ENCODE peak calls at places on chromosomes 16 and 17, in nine cellular contexts. One of them, this sample, is unnamed.

GRCh38 chr17:44307387-44308186 is 814 bp upstream of the RUNDC3A start:
- DNase-seq in endothelial cell of umbilical vein: no peak
- DNase-seq in colonic mucosa: no peak
- DNase-seq in neural progenitor cell: peak; percentile 91
- DNase-seq in heart left ventricle: no peak
- DNase-seq in aorta: no peak
- DNase-seq in suprapubic skin: no peak
- DNase-seq in tibial artery: no peak
- DNase-seq in CD8-positive, alpha-beta memory T cell: no peak
- DNase-seq in this sample: peak; percentile 90

GRCh38 chr17:71634376-71634775 is 486.4 kb upstream of the SOX9 start:
- DNase-seq in endothelial cell of umbilical vein: no peak
- DNase-seq in colonic mucosa: no peak
- DNase-seq in neural progenitor cell: no peak
- DNase-seq in heart left ventricle: no peak
- DNase-seq in aorta: no peak
- DNase-seq in suprapubic skin: no peak
- DNase-seq in tibial artery: no peak
- DNase-seq in CD8-positive, alpha-beta memory T cell: no peak
- DNase-seq in this sample: no peak

GRCh38 chr17:15293558-15293957 is 28.4 kb upstream of the PMP22 start:
- DNase-seq in endothelial cell of umbilical vein: no peak
- DNase-seq in colonic mucosa: no peak
- DNase-seq in neural progenitor cell: no peak
- DNase-seq in heart left ventricle: no peak
- DNase-seq in aorta: no peak
- DNase-seq in suprapubic skin: no peak
- DNase-seq in tibial artery: no peak
- DNase-seq in CD8-positive, alpha-beta memory T cell: no peak
- DNase-seq in this sample: no peak

GRCh38 chr16:88936008-88936912 is 40.7 kb downstream of the CBFA2T3 start:
- DNase-seq in endothelial cell of umbilical vein: no peak
- DNase-seq in colonic mucosa: peak; percentile 75
- DNase-seq in neural progenitor cell: no peak
- DNase-seq in heart left ventricle: peak; percentile 55
- DNase-seq in aorta: peak; percentile 82
- DNase-seq in suprapubic skin: no peak
- DNase-seq in tibial artery: peak; percentile 62
- DNase-seq in CD8-positive, alpha-beta memory T cell: no peak
- DNase-seq in this sample: no peak

GRCh38 chr16:56518435-56518834 is 1.4 kb downstream of the BBS2 start:
- DNase-seq in endothelial cell of umbilical vein: no peak
- DNase-seq in colonic mucosa: no peak
- DNase-seq in neural progenitor cell: no peak
- DNase-seq in heart left ventricle: no peak
- DNase-seq in aorta: no peak
- DNase-seq in suprapubic skin: no peak
- DNase-seq in tibial artery: no peak
- DNase-seq in CD8-positive, alpha-beta memory T cell: no peak
- DNase-seq in this sample: no peak

GRCh38 chr16:17970816-17971291 is 365.7 kb downstream of the NPIPA8 start:
- DNase-seq in endothelial cell of umbilical vein: no peak
- DNase-seq in colonic mucosa: no peak
- DNase-seq in neural progenitor cell: no peak
- DNase-seq in heart left ventricle: no peak
- DNase-seq in aorta: no peak
- DNase-seq in suprapubic skin: no peak
- DNase-seq in tibial artery: peak; percentile 54
- DNase-seq in CD8-positive, alpha-beta memory T cell: no peak
- DNase-seq in this sample: no peak

GRCh38 chr17:48438662-48439061 is 8.6 kb upstream of the SKAP1 start:
- DNase-seq in endothelial cell of umbilical vein: no peak
- DNase-seq in colonic mucosa: no peak
- DNase-seq in neural progenitor cell: no peak
- DNase-seq in heart left ventricle: no peak
- DNase-seq in aorta: no peak
- DNase-seq in suprapubic skin: no peak
- DNase-seq in tibial artery: no peak
- DNase-seq in CD8-positive, alpha-beta memory T cell: no peak
- DNase-seq in this sample: no peak

GRCh38 chr16:75236736-75237397 is 14.6 kb downstream of the BCAR1 start:
- DNase-seq in endothelial cell of umbilical vein: no peak
- DNase-seq in colonic mucosa: no peak
- DNase-seq in neural progenitor cell: no peak
- DNase-seq in heart left ventricle: no peak
- DNase-seq in aorta: peak; percentile 49
- DNase-seq in suprapubic skin: no peak
- DNase-seq in tibial artery: no peak
- DNase-seq in CD8-positive, alpha-beta memory T cell: no peak
- DNase-seq in this sample: no peak

GRCh38 chr16:48409839-48410610 is 24.8 kb upstream of the SIAH1 start:
- DNase-seq in endothelial cell of umbilical vein: no peak
- DNase-seq in colonic mucosa: peak; percentile 72
- DNase-seq in neural progenitor cell: no peak
- DNase-seq in heart left ventricle: no peak
- DNase-seq in aorta: no peak
- DNase-seq in suprapubic skin: no peak
- DNase-seq in tibial artery: no peak
- DNase-seq in CD8-positive, alpha-beta memory T cell: no peak
- DNase-seq in this sample: peak; percentile 75

GRCh38 chr16:85133290-85133599 is 21.0 kb upstream of the CIBAR2 start:
- DNase-seq in endothelial cell of umbilical vein: no peak
- DNase-seq in colonic mucosa: no peak
- DNase-seq in neural progenitor cell: no peak
- DNase-seq in heart left ventricle: no peak
- DNase-seq in aorta: no peak
- DNase-seq in suprapubic skin: no peak
- DNase-seq in tibial artery: no peak
- DNase-seq in CD8-positive, alpha-beta memory T cell: no peak
- DNase-seq in this sample: no peak

GRCh38 chr17:9999948-10000695 is 95.1 kb upstream of the RCVRN start:
- DNase-seq in endothelial cell of umbilical vein: no peak
- DNase-seq in colonic mucosa: no peak
- DNase-seq in neural progenitor cell: no peak
- DNase-seq in heart left ventricle: no peak
- DNase-seq in aorta: no peak
- DNase-seq in suprapubic skin: no peak
- DNase-seq in tibial artery: no peak
- DNase-seq in CD8-positive, alpha-beta memory T cell: no peak
- DNase-seq in this sample: no peak

GRCh38 chr17:79006001-79006400 is 3.6 kb downstream of the CANT1 start:
- DNase-seq in endothelial cell of umbilical vein: no peak
- DNase-seq in colonic mucosa: peak; percentile 70
- DNase-seq in neural progenitor cell: no peak
- DNase-seq in heart left ventricle: no peak
- DNase-seq in aorta: no peak
- DNase-seq in suprapubic skin: peak; percentile 65
- DNase-seq in tibial artery: no peak
- DNase-seq in CD8-positive, alpha-beta memory T cell: no peak
- DNase-seq in this sample: no peak

GRCh38 chr17:50593321-50593720 is 32.8 kb downstream of the CACNA1G start:
- DNase-seq in endothelial cell of umbilical vein: no peak
- DNase-seq in colonic mucosa: no peak
- DNase-seq in neural progenitor cell: peak; percentile 94
- DNase-seq in heart left ventricle: peak; percentile 33
- DNase-seq in aorta: no peak
- DNase-seq in suprapubic skin: no peak
- DNase-seq in tibial artery: no peak
- DNase-seq in CD8-positive, alpha-beta memory T cell: no peak
- DNase-seq in this sample: peak; percentile 90

GRCh38 chr17:66413564-66414520 is 111.4 kb downstream of the PRKCA start:
- DNase-seq in endothelial cell of umbilical vein: no peak
- DNase-seq in colonic mucosa: no peak
- DNase-seq in neural progenitor cell: no peak
- DNase-seq in heart left ventricle: no peak
- DNase-seq in aorta: no peak
- DNase-seq in suprapubic skin: no peak
- DNase-seq in tibial artery: no peak
- DNase-seq in CD8-positive, alpha-beta memory T cell: no peak
- DNase-seq in this sample: no peak

GRCh38 chr17:79978545-79978852 is 57.2 kb downstream of the TBC1D16 start:
- DNase-seq in endothelial cell of umbilical vein: peak; percentile 54
- DNase-seq in colonic mucosa: no peak
- DNase-seq in neural progenitor cell: no peak
- DNase-seq in heart left ventricle: no peak
- DNase-seq in aorta: no peak
- DNase-seq in suprapubic skin: peak; percentile 68
- DNase-seq in tibial artery: no peak
- DNase-seq in CD8-positive, alpha-beta memory T cell: no peak
- DNase-seq in this sample: no peak

GRCh38 chr16:27291722-27292240 is 22.0 kb upstream of the IL4R start:
- DNase-seq in endothelial cell of umbilical vein: no peak
- DNase-seq in colonic mucosa: no peak
- DNase-seq in neural progenitor cell: no peak
- DNase-seq in heart left ventricle: no peak
- DNase-seq in aorta: no peak
- DNase-seq in suprapubic skin: no peak
- DNase-seq in tibial artery: no peak
- DNase-seq in CD8-positive, alpha-beta memory T cell: no peak
- DNase-seq in this sample: no peak

GRCh38 chr17:16880843-16881230 is 91.1 kb downstream of the TNFRSF13B start:
- DNase-seq in endothelial cell of umbilical vein: no peak
- DNase-seq in colonic mucosa: no peak
- DNase-seq in neural progenitor cell: no peak
- DNase-seq in heart left ventricle: no peak
- DNase-seq in aorta: no peak
- DNase-seq in suprapubic skin: peak; percentile 43
- DNase-seq in tibial artery: no peak
- DNase-seq in CD8-positive, alpha-beta memory T cell: no peak
- DNase-seq in this sample: no peak

GRCh38 chr17:80147035-80147939 is at the start of gene EIF4A3:
- DNase-seq in endothelial cell of umbilical vein: peak; percentile 100
- DNase-seq in colonic mucosa: peak; percentile 100
- DNase-seq in neural progenitor cell: peak; percentile 99
- DNase-seq in heart left ventricle: peak; percentile 98
- DNase-seq in aorta: peak; percentile 99
- DNase-seq in suprapubic skin: peak; percentile 99
- DNase-seq in tibial artery: peak; percentile 98
- DNase-seq in CD8-positive, alpha-beta memory T cell: peak; percentile 94
- DNase-seq in this sample: peak; percentile 98

GRCh38 chr16:84735846-84736586 is 36.2 kb downstream of the USP10 start:
- DNase-seq in endothelial cell of umbilical vein: no peak
- DNase-seq in colonic mucosa: peak; percentile 79
- DNase-seq in neural progenitor cell: no peak
- DNase-seq in heart left ventricle: peak; percentile 40
- DNase-seq in aorta: no peak
- DNase-seq in suprapubic skin: no peak
- DNase-seq in tibial artery: no peak
- DNase-seq in CD8-positive, alpha-beta memory T cell: no peak
- DNase-seq in this sample: peak; percentile 19

GRCh38 chr16:64092284-64092683 is 1029.6 kb downstream of the CDH11 start:
- DNase-seq in endothelial cell of umbilical vein: no peak
- DNase-seq in colonic mucosa: no peak
- DNase-seq in neural progenitor cell: no peak
- DNase-seq in heart left ventricle: no peak
- DNase-seq in aorta: no peak
- DNase-seq in suprapubic skin: no peak
- DNase-seq in tibial artery: no peak
- DNase-seq in CD8-positive, alpha-beta memory T cell: no peak
- DNase-seq in this sample: no peak

GRCh38 chr17:21046215-21046614 is 3.4 kb upstream of the USP22 start:
- DNase-seq in endothelial cell of umbilical vein: no peak
- DNase-seq in colonic mucosa: no peak
- DNase-seq in neural progenitor cell: no peak
- DNase-seq in heart left ventricle: no peak
- DNase-seq in aorta: no peak
- DNase-seq in suprapubic skin: no peak
- DNase-seq in tibial artery: no peak
- DNase-seq in CD8-positive, alpha-beta memory T cell: no peak
- DNase-seq in this sample: no peak

GRCh38 chr16:19520861-19521331 is 1.0 kb downstream of the GDE1 start:
- DNase-seq in endothelial cell of umbilical vein: peak; percentile 73
- DNase-seq in colonic mucosa: peak; percentile 66
- DNase-seq in neural progenitor cell: no peak
- DNase-seq in heart left ventricle: no peak
- DNase-seq in aorta: no peak
- DNase-seq in suprapubic skin: no peak
- DNase-seq in tibial artery: no peak
- DNase-seq in CD8-positive, alpha-beta memory T cell: no peak
- DNase-seq in this sample: no peak

GRCh38 chr17:44324092-44324570 is 492 bp downstream of the SLC25A39 start:
- DNase-seq in endothelial cell of umbilical vein: no peak
- DNase-seq in colonic mucosa: no peak
- DNase-seq in neural progenitor cell: peak; percentile 53
- DNase-seq in heart left ventricle: no peak
- DNase-seq in aorta: peak; percentile 47
- DNase-seq in suprapubic skin: no peak
- DNase-seq in tibial artery: no peak
- DNase-seq in CD8-positive, alpha-beta memory T cell: no peak
- DNase-seq in this sample: peak; percentile 36

GRCh38 chr17:61017317-61018001 is 339.8 kb downstream of the BCAS3 start:
- DNase-seq in endothelial cell of umbilical vein: no peak
- DNase-seq in colonic mucosa: no peak
- DNase-seq in neural progenitor cell: no peak
- DNase-seq in heart left ventricle: no peak
- DNase-seq in aorta: no peak
- DNase-seq in suprapubic skin: no peak
- DNase-seq in tibial artery: no peak
- DNase-seq in CD8-positive, alpha-beta memory T cell: no peak
- DNase-seq in this sample: no peak
- H3K27ac ChIP-seq in endothelial cell of umbilical vein: no peak overlapping the region
- H3K27ac ChIP-seq in colonic mucosa: no peak overlapping the region
- H3K27ac ChIP-seq in neural progenitor cell: no peak overlapping the region
- H3K27ac ChIP-seq in heart left ventricle: no peak overlapping the region
- H3K27ac ChIP-seq in aorta: no peak overlapping the region
- H3K27ac ChIP-seq in suprapubic skin: no peak overlapping the region
- H3K27ac ChIP-seq in tibial artery: no peak overlapping the region
- H3K27ac ChIP-seq in CD8-positive, alpha-beta memory T cell: no peak overlapping the region
- H3K27ac ChIP-seq in this sample: no peak overlapping the region

GRCh38 chr17:63693411-63694113 is 6.4 kb downstream of the LIMD2 start:
- DNase-seq in endothelial cell of umbilical vein: no peak
- DNase-seq in colonic mucosa: no peak
- DNase-seq in neural progenitor cell: no peak
- DNase-seq in heart left ventricle: no peak
- DNase-seq in aorta: no peak
- DNase-seq in suprapubic skin: no peak
- DNase-seq in tibial artery: no peak
- DNase-seq in CD8-positive, alpha-beta memory T cell: no peak
- DNase-seq in this sample: no peak
- H3K4me3 ChIP-seq in endothelial cell of umbilical vein: no peak overlapping the region
- H3K4me3 ChIP-seq in colonic mucosa: no peak overlapping the region
- H3K4me3 ChIP-seq in neural progenitor cell: no peak overlapping the region
- H3K4me3 ChIP-seq in heart left ventricle: no peak overlapping the region
- H3K4me3 ChIP-seq in aorta: no peak overlapping the region
- H3K4me3 ChIP-seq in suprapubic skin: no peak overlapping the region
- H3K4me3 ChIP-seq in tibial artery: no peak overlapping the region
- H3K4me3 ChIP-seq in CD8-positive, alpha-beta memory T cell: no peak overlapping the region
- H3K4me3 ChIP-seq in this sample: no peak overlapping the region

GRCh38 chr17:67469208-67469980 is 92.3 kb downstream of the PITPNC1 start:
- DNase-seq in endothelial cell of umbilical vein: no peak
- DNase-seq in colonic mucosa: no peak
- DNase-seq in neural progenitor cell: no peak
- DNase-seq in heart left ventricle: no peak
- DNase-seq in aorta: no peak
- DNase-seq in suprapubic skin: no peak
- DNase-seq in tibial artery: no peak
- DNase-seq in CD8-positive, alpha-beta memory T cell: no peak
- DNase-seq in this sample: no peak
- H3K27ac ChIP-seq in endothelial cell of umbilical vein: no peak overlapping the region
- H3K27ac ChIP-seq in colonic mucosa: peak overlapping the region; percentile 17
- H3K27ac ChIP-seq in neural progenitor cell: no peak overlapping the region
- H3K27ac ChIP-seq in heart left ventricle: peak overlapping the region; percentile 47
- H3K27ac ChIP-seq in aorta: no peak overlapping the region
- H3K27ac ChIP-seq in suprapubic skin: no peak overlapping the region
- H3K27ac ChIP-seq in tibial artery: no peak overlapping the region
- H3K27ac ChIP-seq in CD8-positive, alpha-beta memory T cell: no peak overlapping the region
- H3K27ac ChIP-seq in this sample: peak overlapping the region; percentile 53

GRCh38 chr16:4092547-4093265 is 23.5 kb downstream of the ADCY9 start:
- DNase-seq in endothelial cell of umbilical vein: no peak
- DNase-seq in colonic mucosa: no peak
- DNase-seq in neural progenitor cell: no peak
- DNase-seq in heart left ventricle: no peak
- DNase-seq in aorta: no peak
- DNase-seq in suprapubic skin: no peak
- DNase-seq in tibial artery: no peak
- DNase-seq in CD8-positive, alpha-beta memory T cell: no peak
- DNase-seq in this sample: no peak
- H3K4me3 ChIP-seq in endothelial cell of umbilical vein: no peak overlapping the region
- H3K4me3 ChIP-seq in colonic mucosa: no peak overlapping the region
- H3K4me3 ChIP-seq in neural progenitor cell: no peak overlapping the region
- H3K4me3 ChIP-seq in heart left ventricle: peak overlapping the region; percentile 27
- H3K4me3 ChIP-seq in aorta: no peak overlapping the region
- H3K4me3 ChIP-seq in suprapubic skin: no peak overlapping the region
- H3K4me3 ChIP-seq in tibial artery: peak overlapping the region; percentile 41
- H3K4me3 ChIP-seq in CD8-positive, alpha-beta memory T cell: no peak overlapping the region
- H3K4me3 ChIP-seq in this sample: no peak overlapping the region